ENCODE peak calls at places on chromosomes 11 and 22, in eight cellular contexts. B is tibial nerve, J is suprapubic skin, M is stomach, S is ovary, T is transverse colon, R is sigmoid colon, H is HepG2. Q is an unnamed sample. For H3K36me3, the result is how much of the 10 kb centered on the place peaks cover.

GRCh38 chr11:20443596-20443995 is 56.1 kb downstream of the PRMT3 start:
- DNase-seq in B (no peak), J (no peak), R (no peak), M (no peak), H (peak), S (no peak), T (no peak), Q (no peak)

GRCh38 chr11:72649215-72649976 is 24.8 kb downstream of the PDE2A start:
- DNase-seq in R (no peak), B (no peak), J (no peak), T (no peak), H (no peak), S (no peak), M (no peak), Q (no peak)

GRCh38 chr11:33868646-33869461 is 23.0 kb downstream of the LMO2 start:
- DNase-seq in R (no peak), B (no peak), H (no peak), M (no peak), T (no peak), J (no peak), S (peak), Q (no peak)

GRCh38 chr11:7592706-7593105 is 78.9 kb downstream of the PPFIBP2 start:
- DNase-seq in M (peak), J (no peak), H (no peak), R (no peak), B (peak), T (no peak), S (no peak), Q (no peak)

GRCh38 chr11:13880719-13881118 is 81.8 kb upstream of the SPON1 start:
- DNase-seq in H (no peak), B (no peak), M (no peak), J (no peak), T (no peak), S (no peak), R (no peak), Q (peak)

GRCh38 chr11:47408598-47409439 is 429 bp downstream of the SLC39A13 start:
- DNase-seq in S (peak), M (peak), R (peak), T (peak), J (peak), H (no peak), B (no peak), Q (no peak)

GRCh38 chr11:120645639-120646038 is 134.1 kb downstream of the GRIK4 start:
- DNase-seq in J (no peak), R (no peak), S (no peak), M (no peak), B (no peak), H (no peak), T (no peak), Q (no peak)

GRCh38 chr22:24703101-24703500 is 71.4 kb downstream of the PIWIL3 start:
- DNase-seq in B (no peak), H (peak), T (peak), S (no peak), J (no peak), M (peak), R (no peak), Q (no peak)

GRCh38 chr11:45174168-45174835 is 27.9 kb downstream of the PRDM11 start:
- DNase-seq in B (no peak), M (no peak), S (no peak), H (no peak), R (no peak), T (no peak), J (no peak), Q (no peak)

GRCh38 chr11:93717501-93717900 is 23.8 kb downstream of the TAF1D start:
- DNase-seq in S (no peak), M (no peak), J (no peak), B (no peak), T (no peak), H (no peak), R (no peak), Q (no peak)

GRCh38 chr22:35544189-35544588 is 3.6 kb downstream of the RASD2 start:
- DNase-seq in H (no peak), S (no peak), R (no peak), B (no peak), M (no peak), T (no peak), J (no peak), Q (no peak)

GRCh38 chr11:130689222-130689908 is 226.9 kb downstream of the SNX19 start:
- DNase-seq in B (no peak), S (no peak), H (no peak), T (no peak), M (no peak), J (no peak), R (no peak), Q (peak)

GRCh38 chr22:35359380-35360065 is 21.4 kb upstream of the HMOX1 start:
- DNase-seq in S (no peak), R (no peak), J (no peak), M (no peak), B (no peak), T (no peak), H (no peak), Q (no peak)

GRCh38 chr11:126011220-126011619 is 51.4 kb downstream of the CDON start:
- DNase-seq in H (no peak), B (no peak), J (no peak), T (no peak), S (no peak), R (no peak), M (no peak), Q (no peak)

GRCh38 chr22:27772370-27773235 is 29.0 kb downstream of the MN1 start:
- DNase-seq in M (no peak), B (no peak), J (no peak), H (no peak), R (no peak), S (no peak), T (no peak), Q (no peak)

GRCh38 chr11:66864924-66865697 is 8.2 kb downstream of the LRFN4 start:
- DNase-seq in B (no peak), S (no peak), R (no peak), T (no peak), M (no peak), J (no peak), H (no peak), Q (no peak)

GRCh38 chr11:72243173-72243566 is 806 bp downstream of the PHOX2A start:
- DNase-seq in S (no peak), H (no peak), T (no peak), M (no peak), J (no peak), B (no peak), R (no peak), Q (no peak)

GRCh38 chr22:45720875-45721378 is 49.3 kb downstream of the ATXN10 start:
- DNase-seq in M (no peak), B (no peak), T (no peak), H (no peak), R (no peak), S (no peak), J (no peak), Q (no peak)

GRCh38 chr11:44002191-44003093 is 45.3 kb upstream of the ACCSL start:
- DNase-seq in S (no peak), T (no peak), J (peak), H (no peak), M (no peak), R (peak), B (no peak), Q (peak)

GRCh38 chr11:61541568-61541967 is 33.0 kb downstream of the LRRC10B start:
- DNase-seq in R (no peak), B (no peak), J (no peak), H (no peak), S (no peak), T (no peak), M (no peak), Q (no peak)

DNA sequence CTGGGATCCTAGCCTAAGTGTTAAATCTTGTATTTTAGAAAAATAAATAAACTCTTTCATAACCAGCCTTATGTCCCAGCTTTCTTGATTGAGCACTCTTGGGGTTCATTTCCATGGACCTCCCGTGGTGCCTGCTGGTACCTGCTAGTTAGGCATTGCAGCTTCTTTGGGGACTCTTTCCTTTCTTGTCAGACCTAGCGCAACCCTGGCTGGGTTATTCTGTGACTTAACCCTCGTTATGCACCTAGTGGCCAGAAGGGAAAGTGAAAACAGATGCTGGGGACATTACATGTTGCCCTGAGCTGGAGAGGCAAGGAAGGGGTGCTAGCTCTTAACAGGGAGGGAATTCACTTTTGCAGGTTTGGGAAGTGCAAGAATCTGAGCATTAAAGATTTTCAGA is 46.8 kb downstream of the APIP start:
- DNase-seq in J (no peak), M (no peak), S (no peak), R (no peak), H (peak), T (no peak), B (no peak), Q (no peak)
- TF ChIP-seq CTCF in J (no peak), M (no peak), S (no peak), R (no peak), H (no peak), T (no peak), B (no peak), Q (no peak)

DNA sequence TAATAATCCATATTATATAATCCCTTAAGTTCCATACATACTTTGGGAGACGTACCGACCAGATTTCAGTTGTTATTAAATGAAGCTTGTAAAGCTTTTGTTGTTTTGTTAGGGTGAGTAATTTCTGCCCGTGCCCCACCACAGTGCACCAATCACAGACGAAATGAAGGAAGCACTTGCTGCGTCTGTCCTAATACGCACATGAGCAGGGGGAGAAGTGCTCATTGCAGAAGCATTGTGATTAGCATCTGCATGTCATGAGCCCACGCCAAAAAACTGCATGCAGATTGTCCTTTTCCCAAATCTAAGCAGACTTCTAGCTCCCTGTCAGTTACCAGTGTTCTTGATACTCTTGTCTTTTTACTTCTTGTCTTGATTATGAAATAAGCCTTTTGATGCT is 15.5 kb downstream of the RBX1 start:
- DNase-seq in H (no peak), M (no peak), B (no peak), T (no peak), J (no peak), S (no peak), R (peak), Q (no peak)
- H3K36me3 ChIP-seq in H (half or more), M (half or more), B (under half), T (under half), J (half or more), S (under half), R (half or more), Q (half or more)

DNA sequence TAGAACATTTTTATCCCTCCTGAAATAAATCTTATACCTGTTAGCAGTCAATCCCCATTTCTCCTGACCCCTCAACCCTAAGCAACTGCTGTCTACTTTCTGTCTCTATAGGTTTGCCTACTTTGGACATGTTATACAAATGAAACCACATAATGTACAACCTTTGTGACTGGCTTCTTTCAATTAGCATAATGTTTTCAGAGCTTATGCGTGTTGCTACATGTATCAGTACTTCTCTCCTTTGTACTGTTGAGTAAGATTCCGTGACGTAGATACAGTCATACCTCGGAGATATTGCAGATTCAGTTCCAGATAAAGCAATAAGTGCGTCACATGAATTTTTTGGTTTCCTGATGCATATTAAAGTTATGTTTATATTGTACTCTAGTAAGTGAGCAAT is 127.3 kb downstream of the MORC2 start:
- DNase-seq in R (no peak), B (no peak), J (no peak), H (no peak), T (no peak), M (no peak), S (no peak), Q (no peak)
- TF ChIP-seq EP300 in R (no peak), B (no peak), J (no peak), H (no peak), T (no peak), M (no peak), S (no peak), Q (no peak)

GRCh38 chr11:127049486-127049885 is 48.9 kb upstream of the KIRREL3 start:
- DNase-seq in J (no peak), B (no peak), M (no peak), H (no peak), S (no peak), T (no peak), R (no peak), Q (no peak)
- TF ChIP-seq CTCF in J (no peak), B (no peak), M (no peak), H (no peak), S (no peak), T (no peak), R (no peak), Q (no peak)

DNA sequence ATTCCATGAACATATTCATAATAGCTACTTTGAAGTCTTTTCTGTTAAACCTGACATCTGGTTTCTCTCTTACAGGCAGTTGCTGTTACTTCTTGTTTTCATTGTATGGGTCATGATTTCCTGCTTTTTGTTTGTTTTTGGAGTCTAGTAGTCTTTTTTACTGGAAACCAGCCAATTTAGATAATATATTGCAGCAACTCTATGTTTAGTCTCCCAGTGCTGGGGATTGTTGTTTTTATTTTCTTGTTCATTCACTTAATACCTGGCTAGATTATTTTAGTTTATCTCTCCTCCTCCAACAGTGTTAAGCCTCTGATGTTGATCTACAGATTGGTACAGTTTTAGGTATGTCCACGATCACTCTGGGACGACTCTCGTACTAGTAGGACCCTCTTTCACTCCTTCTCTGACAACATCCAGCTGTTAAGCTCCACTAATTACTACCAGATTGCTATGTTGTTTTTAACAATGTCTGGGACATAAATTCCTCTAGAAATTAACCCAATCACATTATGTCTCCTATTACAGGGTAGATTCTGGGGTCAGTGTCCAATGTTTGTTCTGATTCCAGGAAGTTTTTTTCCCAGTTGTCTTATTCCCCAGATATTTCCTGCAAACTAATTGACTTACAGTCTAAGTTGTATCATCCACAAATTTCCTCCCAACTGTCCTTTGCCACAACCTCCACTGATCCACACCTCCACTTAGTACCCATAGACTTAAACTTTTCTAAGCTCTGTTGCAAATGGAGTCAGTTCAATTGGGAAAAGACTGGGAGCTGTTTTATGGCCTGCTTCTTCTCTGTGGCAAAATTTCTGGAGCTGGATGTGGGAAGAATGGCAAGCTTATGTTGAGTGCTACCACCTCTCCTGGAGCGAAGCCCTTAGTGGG is 1280.6 kb upstream of the CNTN5 start:
- DNase-seq in S (no peak), B (no peak), M (no peak), J (no peak), R (no peak), H (peak), T (no peak), Q (no peak)
- H3K36me3 ChIP-seq in S (under half), B (under half), M (under half), J (under half), R (under half), H (under half), T (under half), Q (under half)

GRCh38 chr11:118621898-118622375 is 14.5 kb downstream of the PHLDB1 start:
- DNase-seq in H (no peak), J (no peak), R (no peak), S (no peak), M (no peak), B (no peak), T (no peak), Q (no peak)

GRCh38 chr11:118620529-118621070 is 13.2 kb downstream of the PHLDB1 start:
- DNase-seq in S (no peak), H (peak), M (no peak), T (no peak), R (no peak), B (no peak), J (no peak), Q (no peak)

GRCh38 chr11:118623291-118623655 is 15.9 kb downstream of the PHLDB1 start:
- DNase-seq in T (no peak), S (no peak), M (no peak), B (no peak), J (no peak), H (peak), R (no peak), Q (no peak)

GRCh38 chr11:118621071-118621815 is 13.8 kb downstream of the PHLDB1 start:
- DNase-seq in M (peak), S (peak), J (peak), B (peak), R (peak), H (peak), T (peak), Q (peak)

GRCh38 chr11:118622376-118623290 is 15.2 kb downstream of the PHLDB1 start:
- DNase-seq in H (no peak), B (no peak), J (no peak), T (no peak), M (no peak), S (no peak), R (no peak), Q (no peak)
- TF ChIP-seq EP300 in H (no peak), B (no peak), J (no peak), T (no peak), M (no peak), S (no peak), R (no peak), Q (no peak)

GRCh38 chr11:69012092-69013008 is 696 bp downstream of the MRGPRF start:
- DNase-seq in R (peak), T (no peak), S (peak), J (no peak), M (no peak), B (no peak), H (no peak), Q (no peak)
- TF ChIP-seq CTCF in R (no peak), T (no peak), S (no peak), J (no peak), M (no peak), B (no peak), H (peak), Q (peak)

GRCh38 chr11:65660038-65660437 is 2.7 kb downstream of the RELA start:
- DNase-seq in R (no peak), H (no peak), S (no peak), J (no peak), M (no peak), B (no peak), T (no peak), Q (no peak)
- H3K36me3 ChIP-seq in R (half or more), H (half or more), S (under half), J (half or more), M (half or more), B (under half), T (under half), Q (half or more)

DNA sequence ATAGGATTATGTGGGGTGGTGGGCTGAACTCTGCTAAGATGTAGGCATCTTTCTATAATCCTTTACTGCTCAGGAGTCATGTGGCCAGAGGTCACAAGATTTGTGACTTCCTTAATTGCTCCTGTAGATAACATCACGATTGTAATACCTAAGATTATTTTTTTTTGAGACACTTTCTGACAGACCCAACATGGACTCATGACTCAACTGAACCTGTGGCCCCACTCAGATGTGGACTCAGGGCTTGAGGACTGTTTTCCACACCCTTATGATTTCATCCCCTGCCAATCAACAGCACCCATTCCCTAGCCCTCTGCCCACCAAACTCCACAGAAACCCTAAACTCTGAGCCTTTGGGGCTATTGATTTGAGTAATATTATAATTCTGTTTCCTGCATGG is 35.6 kb upstream of the MMP7 start:
- DNase-seq in H (no peak), S (no peak), B (no peak), J (no peak), T (no peak), R (no peak), M (no peak), Q (no peak)
- TF ChIP-seq EP300 in H (no peak), S (no peak), B (no peak), J (no peak), T (no peak), R (no peak), M (no peak), Q (no peak)